ENCODE peak calls at places on chromosome 13, in seven cellular contexts. A is ovary, I is K562, B is tibial nerve, X is breast epithelium, H is lower leg skin, R is A549. C is an unnamed sample.

GRCh38 chr13:113366031-113366588 is 2.2 kb upstream of the GRTP1 start:
- DNase-seq in I (no peak), B (no peak), R (no peak), A (no peak), H (no peak), X (no peak), C (peak; percentile 76)

GRCh38 chr13:80116107-80116506 is 224.8 kb downstream of the SPRY2 start:
- DNase-seq in A (no peak), X (no peak), B (no peak), H (no peak), I (no peak), R (no peak), C (no peak)

GRCh38 chr13:39483326-39483725 is 119.7 kb downstream of the LHFPL6 start:
- DNase-seq in B (no peak), A (no peak), I (no peak), R (no peak), X (no peak), H (no peak), C (no peak)

GRCh38 chr13:99275093-99275469 is 16.9 kb upstream of the GPR18 start:
- DNase-seq in I (no peak), A (no peak), X (no peak), R (no peak), H (no peak), B (no peak), C (peak; percentile 23)

GRCh38 chr13:59702269-59702668 is 461.5 kb downstream of the DIAPH3 start:
- DNase-seq in X (no peak), H (no peak), B (no peak), A (no peak), I (no peak), R (no peak), C (no peak)

GRCh38 chr13:34076943-34077703 is 259.2 kb downstream of the RFC3 start:
- DNase-seq in X (no peak), B (no peak), R (peak; percentile 3), A (no peak), I (no peak), H (no peak), C (no peak)

GRCh38 chr13:106619688-106620555 is 52.0 kb upstream of the ARGLU1 start:
- DNase-seq in R (peak; percentile 15), X (no peak), I (peak; percentile 37), B (peak; percentile 23), H (peak; percentile 24), A (peak; percentile 41), C (peak; percentile 75)

GRCh38 chr13:113584870-113585671 is 518 bp downstream of the TFDP1 start:
- DNase-seq in H (no peak), A (peak; percentile 44), X (peak; percentile 35), B (no peak), R (peak; percentile 19), I (peak; percentile 52), C (peak; percentile 67)

GRCh38 chr13:101346942-101347728 is 69.2 kb downstream of the NALCN start:
- DNase-seq in R (no peak), X (no peak), H (no peak), A (no peak), I (no peak), B (no peak), C (no peak)

GRCh38 chr13:65943711-65944110 is 1286.4 kb downstream of the PCDH9 start:
- DNase-seq in H (no peak), A (no peak), I (no peak), B (no peak), X (no peak), R (no peak), C (no peak)

GRCh38 chr13:85864963-85865530 is 65.8 kb upstream of the SLITRK6 start:
- DNase-seq in H (no peak), B (no peak), X (no peak), A (no peak), I (no peak), R (no peak), C (peak; percentile 3)

GRCh38 chr13:41018583-41018909 is 570 bp downstream of the ELF1 start:
- DNase-seq in A (no peak), R (no peak), B (no peak), H (no peak), I (no peak), X (no peak), C (no peak)

GRCh38 chr13:41019578-41020347 is 647 bp upstream of the ELF1 start:
- DNase-seq in B (no peak), I (no peak), A (no peak), H (no peak), X (no peak), R (no peak), C (no peak)

GRCh38 chr13:41017744-41018582 is 1.2 kb downstream of the ELF1 start:
- DNase-seq in X (no peak), B (no peak), A (no peak), I (no peak), H (no peak), R (no peak), C (no peak)

GRCh38 chr13:41017153-41017552 is 2.0 kb downstream of the ELF1 start:
- DNase-seq in A (no peak), H (peak; percentile 33), X (no peak), R (no peak), I (no peak), B (no peak), C (no peak)

GRCh38 chr13:41019027-41019487 is at the start of gene ELF1:
- DNase-seq in H (peak; percentile 77), X (no peak), B (peak; percentile 40), A (no peak), I (peak; percentile 50), R (peak; percentile 50), C (peak; percentile 19)
- TF ChIP-seq POLR2A in H (no peak), X (peak; percentile 38), B (no peak), A (no peak), I (peak; percentile 78), R (no peak), C (no peak)

GRCh38 chr13:23578411-23579071 is 8.3 kb downstream of the TNFRSF19 start:
- DNase-seq in R (peak; percentile 29), B (peak; percentile 52), A (peak; percentile 83), I (peak; percentile 46), X (peak; percentile 70), H (peak; percentile 74), C (peak; percentile 30)
- TF ChIP-seq POLR2A in R (no peak), B (no peak), A (no peak), I (no peak), X (no peak), H (no peak), C (no peak)

GRCh38 chr13:44758595-44759221 is 182.6 kb upstream of the TSC22D1 start:
- DNase-seq in H (no peak), X (no peak), I (no peak), R (no peak), B (no peak), A (no peak), C (peak; percentile 50)
- TF ChIP-seq POLR2A in H (no peak), X (no peak), I (no peak), R (no peak), B (no peak), A (no peak), C (no peak)

GRCh38 chr13:50909605-50910482 is at the start of gene RNASEH2B:
- DNase-seq in I (peak; percentile 71), H (peak; percentile 35), B (peak; percentile 41), X (peak; percentile 52), R (peak; percentile 52), A (peak; percentile 79), C (peak; percentile 59)
- TF ChIP-seq POLR2A in I (peak; percentile 79), H (no peak), B (peak; percentile 54), X (no peak), R (peak; percentile 54), A (peak; percentile 40), C (peak; percentile 50)

DNA sequence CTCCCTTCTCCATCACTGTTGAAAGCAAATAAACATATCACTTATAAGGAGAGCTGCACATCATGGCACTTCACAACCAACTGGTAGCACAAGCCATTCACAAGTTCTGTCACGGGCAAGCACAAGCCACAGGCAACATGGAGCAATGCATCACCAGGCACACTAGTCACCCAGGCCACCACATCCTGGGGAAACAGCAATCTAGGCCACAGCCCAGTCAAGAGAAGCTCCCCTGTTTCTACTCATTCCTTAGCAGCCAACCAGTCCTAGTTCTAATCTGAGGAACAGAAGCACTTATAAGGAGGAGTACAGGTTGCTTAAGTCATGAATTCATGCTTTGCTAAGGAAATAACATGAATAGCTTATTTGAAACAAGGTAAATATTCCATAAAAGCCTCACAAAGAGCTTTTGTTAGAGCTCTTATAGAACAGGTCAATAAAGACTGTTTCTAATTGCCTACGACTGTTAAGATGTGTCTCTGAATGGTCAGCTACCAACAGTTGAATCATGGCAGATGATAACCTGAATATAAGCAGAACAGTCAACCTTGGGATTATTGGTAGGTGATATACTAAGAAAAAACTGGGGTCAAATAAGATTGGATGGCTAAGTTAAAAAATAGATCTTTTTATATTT is 169.0 kb downstream of the TBC1D4 start:
- DNase-seq in H (no peak), R (no peak), X (no peak), A (no peak), I (no peak), B (no peak), C (no peak)
- TF ChIP-seq POLR2A in H (no peak), R (no peak), X (no peak), A (no peak), I (no peak), B (no peak), C (no peak)

GRCh38 chr13:83153833-83154232 is 728.4 kb downstream of the SLITRK1 start:
- DNase-seq in A (no peak), R (no peak), B (no peak), I (no peak), H (no peak), X (no peak), C (no peak)
- TF ChIP-seq POLR2A in A (no peak), R (no peak), B (no peak), I (no peak), H (no peak), X (no peak), C (no peak)

GRCh38 chr13:32330438-32330837 is 15.1 kb downstream of the BRCA2 start:
- DNase-seq in I (no peak), B (no peak), H (no peak), R (no peak), X (no peak), A (no peak), C (no peak)
- TF ChIP-seq POLR2A in I (no peak), B (no peak), H (no peak), R (no peak), X (no peak), A (no peak), C (no peak)

GRCh38 chr13:75363371-75363770 is 118.6 kb downstream of the TBC1D4 start:
- DNase-seq in A (no peak), H (no peak), R (no peak), I (no peak), X (no peak), B (no peak), C (no peak)
- TF ChIP-seq POLR2A in A (no peak), H (no peak), R (no peak), I (no peak), X (no peak), B (no peak), C (no peak)

GRCh38 chr13:97142452-97142851 is 79.7 kb upstream of the MBNL2 start:
- DNase-seq in I (peak; percentile 12), A (no peak), R (peak; percentile 53), X (no peak), H (no peak), B (no peak), C (peak; percentile 64)
- TF ChIP-seq POLR2A in I (no peak), A (no peak), R (peak; percentile 60), X (no peak), H (no peak), B (no peak), C (peak; percentile 54)

C was measured in H54.